ENCODE peak calls at places on chromosomes 7 and 10, in eight cellular contexts. P, K, W, I, R, G, U and X are unnamed samples.

GRCh38 chr7:24401628-24402593 is 117.9 kb downstream of the NPY start:
- DNase-seq in K (peak), R (no peak), I (peak), U (no peak), W (peak), G (no peak), P (no peak), X (peak)

GRCh38 chr10:130026670-130027456 is 62.8 kb upstream of the EBF3 start:
- DNase-seq in K (no peak), W (no peak), R (no peak), P (no peak), I (no peak), U (no peak), G (peak), X (no peak)

GRCh38 chr7:116173051-116174028 is 37.0 kb upstream of the TES start:
- DNase-seq in P (peak), R (no peak), G (no peak), K (peak), I (no peak), U (no peak), W (peak), X (peak)

GRCh38 chr10:17643339-17643754 is 604 bp upstream of the STAM start:
- DNase-seq in K (peak), P (no peak), I (no peak), R (peak), W (peak), G (peak), U (peak), X (peak)

GRCh38 chr7:39073432-39073831 is 95.7 kb downstream of the POU6F2 start:
- DNase-seq in R (no peak), I (peak), W (peak), P (peak), U (no peak), G (no peak), K (peak), X (peak)

GRCh38 chr7:16114071-16114470 is 307.3 kb downstream of the CRPPA start:
- DNase-seq in W (no peak), P (no peak), R (no peak), G (no peak), I (no peak), U (no peak), K (no peak), X (no peak)

GRCh38 chr10:103688451-103688850 is 166.9 kb downstream of the SH3PXD2A start:
- DNase-seq in R (no peak), K (no peak), P (no peak), G (no peak), W (no peak), I (no peak), U (peak), X (no peak)

GRCh38 chr7:77940647-77941046 is 142.1 kb downstream of the PHTF2 start:
- DNase-seq in U (peak), P (peak), G (no peak), W (peak), R (peak), K (peak), I (peak), X (peak)

GRCh38 chr10:116905845-116906210 is 56.5 kb downstream of the ENO4 start:
- DNase-seq in G (no peak), R (no peak), P (no peak), I (no peak), W (no peak), U (no peak), K (no peak), X (no peak)

GRCh38 chr10:93993782-93994668 is at the start of gene PLCE1:
- DNase-seq in R (peak), K (peak), W (peak), I (peak), P (peak), G (peak), U (peak), X (peak)

GRCh38 chr7:73369009-73369408 is 41.0 kb downstream of the FKBP6 start:
- DNase-seq in U (no peak), G (no peak), K (no peak), I (no peak), P (no peak), R (no peak), W (no peak), X (no peak)

GRCh38 chr10:1650542-1651279 is 86.6 kb downstream of the ADARB2 start:
- DNase-seq in I (no peak), R (no peak), K (no peak), U (no peak), P (no peak), W (no peak), G (peak), X (no peak)

GRCh38 chr10:117503170-117503885 is 39.2 kb upstream of the EMX2 start:
- DNase-seq in K (peak), G (peak), W (peak), R (no peak), P (no peak), U (no peak), I (peak), X (peak)

GRCh38 chr7:158285383-158285770 is 302.2 kb downstream of the PTPRN2 start:
- DNase-seq in R (peak), G (peak), U (no peak), P (no peak), W (no peak), K (no peak), I (no peak), X (peak)

GRCh38 chr7:122305475-122306319 is 1.1 kb upstream of the FEZF1 start:
- DNase-seq in I (peak), U (no peak), W (peak), K (peak), G (no peak), R (no peak), P (peak), X (peak)

GRCh38 chr10:120962386-120963052 is 111.4 kb downstream of the WDR11 start:
- DNase-seq in K (no peak), U (no peak), R (no peak), P (no peak), I (no peak), W (no peak), G (no peak), X (no peak)

GRCh38 chr10:88289342-88289741 is 293.8 kb downstream of the RNLS start:
- DNase-seq in W (no peak), P (no peak), G (no peak), K (peak), R (no peak), U (no peak), I (no peak), X (no peak)

GRCh38 chr7:141416691-141417268 is 134.4 kb upstream of the AGK start:
- DNase-seq in R (no peak), W (no peak), P (no peak), I (no peak), U (no peak), K (no peak), G (no peak), X (peak)

GRCh38 chr7:80468931-80469714 is 42.7 kb downstream of the GNAT3 start:
- DNase-seq in P (no peak), K (no peak), R (no peak), U (no peak), W (no peak), I (no peak), G (no peak), X (no peak)

GRCh38 chr10:101859530-101859929 is 15.9 kb upstream of the KCNIP2 start:
- DNase-seq in W (no peak), G (no peak), K (no peak), U (no peak), P (no peak), R (no peak), I (no peak), X (no peak)

GRCh38 chr7:132837529-132837928 is 244.4 kb downstream of the CHCHD3 start:
- DNase-seq in K (peak), I (no peak), W (no peak), R (no peak), G (no peak), P (no peak), U (no peak), X (no peak)

GRCh38 chr7:30986331-30986730 is 22.6 kb downstream of the GHRHR start:
- DNase-seq in W (no peak), I (no peak), R (no peak), G (no peak), U (no peak), P (no peak), K (no peak), X (no peak)

GRCh38 chr7:26156454-26157365 is 4.7 kb downstream of the NFE2L3 start:
- DNase-seq in K (peak), I (no peak), U (peak), G (no peak), W (no peak), P (no peak), R (no peak), X (no peak)

GRCh38 chr7:127629268-127629854 is 11.4 kb upstream of the PAX4 start:
- DNase-seq in I (peak), P (peak), W (peak), R (peak), U (peak), K (no peak), G (no peak), X (peak)